ENCODE peak calls at places on chromosomes 2 and 18, in six cellular contexts. N is Ammon's horn; P is left colon; E is GM13976; M is EL; X is stimulated activated CD4-positive, alpha-beta T cell treated with anti-CD3 and anti-CD28 coated beads, Interleukin-2, amount 100 ng/mL, for 24 hours. R is an unnamed sample.

GRCh38 chr2:239184179-239184578 is 216.6 kb downstream of the HDAC4 start:
- DNase-seq in N (no peak), P (peak; percentile 0), E (no peak), M (no peak), X (no peak), R (no peak)

GRCh38 chr2:10517351-10518043 is 69.4 kb upstream of the ODC1 start:
- DNase-seq in N (no peak), P (no peak), E (no peak), M (no peak), X (no peak), R (peak; percentile 1)

GRCh38 chr2:28369355-28369754 is 23.3 kb upstream of the FOSL2 start:
- DNase-seq in N (no peak), P (no peak), E (no peak), M (no peak), X (no peak), R (no peak)

GRCh38 chr2:139142252-139142651 is 362.1 kb upstream of the NXPH2 start:
- DNase-seq in N (peak; percentile 2), P (no peak), E (peak; percentile 5), M (no peak), X (no peak), R (no peak)

GRCh38 chr2:151570191-151570590 is 160.5 kb downstream of the RIF1 start:
- DNase-seq in N (no peak), P (no peak), E (no peak), M (no peak), X (no peak), R (no peak)

GRCh38 chr18:53509886-53510285 is 714.6 kb downstream of the MBD2 start:
- DNase-seq in N (no peak), P (no peak), E (no peak), M (no peak), X (no peak), R (no peak)

GRCh38 chr2:47735046-47735445 is 47.9 kb upstream of the MSH6 start:
- DNase-seq in N (no peak), P (no peak), E (no peak), M (no peak), X (no peak), R (no peak)

GRCh38 chr18:8423051-8423558 is 186.1 kb upstream of the RAB12 start:
- DNase-seq in N (no peak), P (no peak), E (no peak), M (peak; percentile 75), X (no peak), R (no peak)

GRCh38 chr2:11406492-11407381 is 59.2 kb downstream of the E2F6 start:
- DNase-seq in N (no peak), P (no peak), E (no peak), M (peak; percentile 74), X (no peak), R (no peak)

GRCh38 chr18:38023871-38024270 is 458.3 kb upstream of the CELF4 start:
- DNase-seq in N (no peak), P (no peak), E (no peak), M (no peak), X (no peak), R (no peak)

GRCh38 chr2:100676346-100676745 is 113.6 kb downstream of the PDCL3 start:
- DNase-seq in N (no peak), P (no peak), E (no peak), M (no peak), X (no peak), R (no peak)

GRCh38 chr2:64453710-64454315 is at the start of gene LGALSL:
- DNase-seq in N (peak; percentile 54), P (peak; percentile 89), E (peak; percentile 91), M (peak; percentile 52), X (no peak), R (peak; percentile 81)